ENCODE peak calls at places on chromosomes 7 and 10, in eight cellular contexts. H is GM23248; A is D341Med; U is globus pallidus; Z is MCF 10A; E is dorsolateral prefrontal cortex; V is chondrocyte; S is stimulated activated CD8-positive, alpha-beta memory T cell treated with anti-CD3 and anti-CD28 coated beads, Interleukin-7, amount 100 ng/mL, for 1 hour. M is an unnamed sample.

GRCh38 chr7:148447221-148447845 is 143.2 kb upstream of the C7orf33 start:
- DNase-seq in H (no peak), A (no peak), U (no peak), Z (no peak), E (no peak), V (no peak), S (no peak), M (no peak)

GRCh38 chr7:82677064-82677463 is 233.5 kb upstream of the CACNA2D1 start:
- DNase-seq in H (no peak), A (no peak), U (no peak), Z (no peak), E (no peak), V (no peak), S (no peak), M (no peak)

GRCh38 chr7:1750541-1751021 is 80.5 kb downstream of the ELFN1 start:
- DNase-seq in H (no peak), A (no peak), U (no peak), Z (no peak), E (no peak), V (peak; percentile 76), S (no peak), M (no peak)

GRCh38 chr10:19046709-19047108 is 1.9 kb upstream of the MALRD1 start:
- DNase-seq in H (no peak), A (no peak), U (no peak), Z (no peak), E (no peak), V (no peak), S (no peak), M (no peak)

GRCh38 chr7:23062452-23062851 is 43.1 kb upstream of the KLHL7 start:
- DNase-seq in H (peak; percentile 90), A (no peak), U (no peak), Z (peak; percentile 83), E (no peak), V (no peak), S (no peak), M (no peak)

GRCh38 chr10:13092446-13093102 is 7.4 kb upstream of the OPTN start:
- DNase-seq in H (peak; percentile 16), A (no peak), U (no peak), Z (no peak), E (no peak), V (no peak), S (no peak), M (no peak)

GRCh38 chr7:41955475-41956243 is 252.8 kb upstream of the INHBA start:
- DNase-seq in H (peak; percentile 100), A (peak; percentile 77), U (peak; percentile 79), Z (peak; percentile 99), E (peak; percentile 96), V (peak; percentile 96), S (no peak), M (peak; percentile 82)

GRCh38 chr10:12042409-12042796 is 206 bp downstream of the UPF2 start:
- DNase-seq in H (peak; percentile 65), A (no peak), U (no peak), Z (peak; percentile 18), E (no peak), V (no peak), S (peak; percentile 20), M (no peak)

GRCh38 chr10:5442056-5442989 is 30.0 kb downstream of the NET1 start:
- DNase-seq in H (peak; percentile 57), A (no peak), U (peak; percentile 61), Z (peak; percentile 71), E (no peak), V (no peak), S (no peak), M (no peak)

GRCh38 chr7:48426966-48427555 is 255.8 kb downstream of the ABCA13 start:
- DNase-seq in H (peak; percentile 25), A (no peak), U (no peak), Z (peak; percentile 50), E (no peak), V (no peak), S (no peak), M (no peak)

GRCh38 chr10:129258570-129258969 is 208.5 kb upstream of the MGMT start:
- DNase-seq in H (no peak), A (no peak), U (no peak), Z (peak; percentile 42), E (no peak), V (no peak), S (no peak), M (no peak)

GRCh38 chr10:100683545-100684127 is 61.7 kb upstream of the PAX2 start:
- DNase-seq in H (no peak), A (no peak), U (no peak), Z (no peak), E (no peak), V (no peak), S (no peak), M (no peak)

GRCh38 chr7:8260871-8261707 is 878 bp downstream of the ICA1 start:
- DNase-seq in H (peak; percentile 18), A (peak; percentile 69), U (no peak), Z (peak; percentile 51), E (peak; percentile 63), V (peak; percentile 72), S (no peak), M (no peak)

GRCh38 chr10:72597897-72598296 is 28.0 kb downstream of the MICU1 start:
- DNase-seq in H (peak; percentile 32), A (no peak), U (no peak), Z (no peak), E (no peak), V (no peak), S (no peak), M (no peak)

GRCh38 chr7:74038194-74038961 is 10.4 kb downstream of the ELN start:
- DNase-seq in H (no peak), A (no peak), U (no peak), Z (no peak), E (no peak), V (no peak), S (no peak), M (no peak)

GRCh38 chr7:156602283-156602682 is 38.3 kb upstream of the RNF32 start:
- DNase-seq in H (no peak), A (no peak), U (no peak), Z (no peak), E (no peak), V (no peak), S (no peak), M (no peak)

GRCh38 chr7:22660732-22661131 is 66.3 kb upstream of the IL6 start:
- DNase-seq in H (no peak), A (no peak), U (no peak), Z (no peak), E (no peak), V (no peak), S (no peak), M (no peak)

GRCh38 chr10:8158439-8159071 is 104.1 kb downstream of the GATA3 start:
- DNase-seq in H (no peak), A (no peak), U (no peak), Z (peak; percentile 63), E (no peak), V (no peak), S (no peak), M (no peak)

GRCh38 chr7:142833174-142834027 is 21.5 kb upstream of the EPHB6 start:
- DNase-seq in H (peak; percentile 29), A (no peak), U (no peak), Z (peak; percentile 37), E (no peak), V (no peak), S (no peak), M (no peak)

GRCh38 chr10:16689227-16689626 is 128.0 kb downstream of the RSU1 start:
- DNase-seq in H (no peak), A (no peak), U (no peak), Z (no peak), E (no peak), V (no peak), S (no peak), M (no peak)

M was measured in cerebellar nuclear complex.